ENCODE peak calls at places on chromosomes 3 and 15, in six cellular contexts. U, B, W, O, I and L are unnamed samples. For H3K9me3, the result is how much of the 10 kb centered on the place peaks cover.

GRCh38 chr3:131846296-131846924 is 188.4 kb downstream of the CPNE4 start:
- DNase-seq in U (no peak), B (no peak), W (no peak), O (no peak), I (no peak), L (no peak)

GRCh38 chr3:133756716-133757694 is 10.8 kb downstream of the TF start:
- DNase-seq in U (no peak), B (no peak), W (no peak), O (no peak), I (no peak), L (no peak)

GRCh38 chr15:86555939-86556725 is 476.5 kb downstream of the AGBL1 start:
- DNase-seq in U (peak), B (no peak), W (no peak), O (no peak), I (peak), L (no peak)

GRCh38 chr3:187398955-187399354 is 30.8 kb downstream of the RTP4 start:
- DNase-seq in U (no peak), B (no peak), W (no peak), O (no peak), I (no peak), L (no peak)

GRCh38 chr3:93969443-93969842 is 4.3 kb downstream of the PROS1 start:
- DNase-seq in U (peak), B (no peak), W (no peak), O (no peak), I (no peak), L (no peak)

GRCh38 chr3:197595470-197596185 is 39.9 kb upstream of the BDH1 start:
- DNase-seq in U (no peak), B (no peak), W (no peak), O (no peak), I (no peak), L (no peak)

GRCh38 chr3:127697531-127698240 is 24.9 kb downstream of the ABTB1 start:
- DNase-seq in U (peak), B (peak), W (peak), O (peak), I (peak), L (peak)

GRCh38 chr3:116165190-116165589 is 280.1 kb downstream of the LSAMP start:
- DNase-seq in U (no peak), B (no peak), W (no peak), O (no peak), I (no peak), L (no peak)

GRCh38 chr15:94607176-94607654 is 375.9 kb downstream of the MCTP2 start:
- DNase-seq in U (no peak), B (no peak), W (no peak), O (no peak), I (no peak), L (peak)

GRCh38 chr3:159850481-159850880 is 138.2 kb upstream of the IL12A start:
- DNase-seq in U (no peak), B (no peak), W (no peak), O (no peak), I (no peak), L (no peak)

GRCh38 chr3:112097378-112097777 is 11.2 kb downstream of the C3orf52 start:
- DNase-seq in U (peak), B (peak), W (no peak), O (no peak), I (peak), L (no peak)

GRCh38 chr15:42094512-42094963 is at the start of gene PLA2G4D:
- DNase-seq in U (no peak), B (no peak), W (no peak), O (no peak), I (no peak), L (no peak)

GRCh38 chr3:111051354-111051753 is 20.3 kb upstream of the NECTIN3 start:
- DNase-seq in U (no peak), B (no peak), W (no peak), O (no peak), I (no peak), L (no peak)

GRCh38 chr3:51500632-51501131 is 867 bp upstream of the DCAF1 start:
- DNase-seq in U (no peak), B (no peak), W (no peak), O (no peak), I (no peak), L (peak)

GRCh38 chr3:170220871-170221270 is 1.4 kb upstream of the PRKCI start:
- DNase-seq in U (no peak), B (no peak), W (no peak), O (no peak), I (no peak), L (no peak)

GRCh38 chr3:136893848-136894443 is 31.9 kb downstream of the NCK1 start:
- DNase-seq in U (peak), B (peak), W (no peak), O (no peak), I (peak), L (no peak)

GRCh38 chr15:31975446-31976229 is 54.7 kb upstream of the CHRNA7 start:
- DNase-seq in U (peak), B (no peak), W (no peak), O (no peak), I (no peak), L (no peak)

GRCh38 chr3:107220538-107220937 is 156.7 kb upstream of the CCDC54 start:
- DNase-seq in U (no peak), B (no peak), W (no peak), O (no peak), I (no peak), L (no peak)

GRCh38 chr3:14280326-14280725 is 101.7 kb downstream of the LSM3 start:
- DNase-seq in U (no peak), B (no peak), W (no peak), O (no peak), I (no peak), L (no peak)

GRCh38 chr15:68631621-68632051 is 52.8 kb downstream of the CORO2B start:
- DNase-seq in U (no peak), B (no peak), W (no peak), O (no peak), I (no peak), L (no peak)

GRCh38 chr15:96076350-96076749 is 254.2 kb upstream of the NR2F2 start:
- DNase-seq in U (no peak), B (no peak), W (no peak), O (no peak), I (no peak), L (no peak)

GRCh38 chr3:9402410-9403228 is 5.2 kb downstream of the SETD5 start:
- DNase-seq in U (peak), B (no peak), W (no peak), O (no peak), I (peak), L (no peak)

GRCh38 chr3:61912158-61912557 is 350.8 kb downstream of the PTPRG start:
- DNase-seq in U (no peak), B (no peak), W (no peak), O (no peak), I (no peak), L (no peak)

GRCh38 chr15:70111203-70112017 is 13.7 kb upstream of the TLE3 start:
- DNase-seq in U (peak), B (peak), W (no peak), O (no peak), I (no peak), L (peak)

GRCh38 chr15:63156708-63157065 is 590 bp downstream of the RPS27L start:
- DNase-seq in U (peak), B (no peak), W (no peak), O (peak), I (peak), L (peak)

GRCh38 chr15:45747426-45747825 is 112.6 kb downstream of the SQOR start:
- DNase-seq in U (no peak), B (no peak), W (no peak), O (no peak), I (no peak), L (no peak)

GRCh38 chr15:34331809-34332208 is 5.8 kb downstream of the SLC12A6 start:
- DNase-seq in U (no peak), B (no peak), W (no peak), O (no peak), I (no peak), L (no peak)

GRCh38 chr3:59374812-59375211 is 325.0 kb upstream of the CFAP20DC start:
- DNase-seq in U (no peak), B (no peak), W (peak), O (peak), I (no peak), L (no peak)

GRCh38 chr3:151290673-151291072 is 12.3 kb upstream of the P2RY14 start:
- DNase-seq in U (peak), B (no peak), W (no peak), O (no peak), I (no peak), L (no peak)

GRCh38 chr3:27657404-27657803 is 64.7 kb downstream of the EOMES start:
- DNase-seq in U (no peak), B (no peak), W (no peak), O (no peak), I (no peak), L (no peak)

GRCh38 chr3:40387895-40388254 is 891 bp downstream of the ENTPD3 start:
- DNase-seq in U (no peak), B (no peak), W (no peak), O (no peak), I (no peak), L (no peak)
- H3K4me3 ChIP-seq in U (no peak), B (no peak), W (no peak), O (no peak), I (no peak), L (no peak)

GRCh38 chr3:189557824-189558223 is 73.4 kb upstream of the TP63 start:
- DNase-seq in U (no peak), B (no peak), W (no peak), O (no peak), I (no peak), L (no peak)

GRCh38 chr3:189551007-189551406 is 80.2 kb upstream of the TP63 start:
- DNase-seq in U (no peak), B (no peak), W (no peak), O (no peak), I (no peak), L (no peak)

GRCh38 chr3:189555558-189555881 is 75.7 kb upstream of the TP63 start:
- DNase-seq in U (no peak), B (no peak), W (no peak), O (no peak), I (no peak), L (no peak)

DNA sequence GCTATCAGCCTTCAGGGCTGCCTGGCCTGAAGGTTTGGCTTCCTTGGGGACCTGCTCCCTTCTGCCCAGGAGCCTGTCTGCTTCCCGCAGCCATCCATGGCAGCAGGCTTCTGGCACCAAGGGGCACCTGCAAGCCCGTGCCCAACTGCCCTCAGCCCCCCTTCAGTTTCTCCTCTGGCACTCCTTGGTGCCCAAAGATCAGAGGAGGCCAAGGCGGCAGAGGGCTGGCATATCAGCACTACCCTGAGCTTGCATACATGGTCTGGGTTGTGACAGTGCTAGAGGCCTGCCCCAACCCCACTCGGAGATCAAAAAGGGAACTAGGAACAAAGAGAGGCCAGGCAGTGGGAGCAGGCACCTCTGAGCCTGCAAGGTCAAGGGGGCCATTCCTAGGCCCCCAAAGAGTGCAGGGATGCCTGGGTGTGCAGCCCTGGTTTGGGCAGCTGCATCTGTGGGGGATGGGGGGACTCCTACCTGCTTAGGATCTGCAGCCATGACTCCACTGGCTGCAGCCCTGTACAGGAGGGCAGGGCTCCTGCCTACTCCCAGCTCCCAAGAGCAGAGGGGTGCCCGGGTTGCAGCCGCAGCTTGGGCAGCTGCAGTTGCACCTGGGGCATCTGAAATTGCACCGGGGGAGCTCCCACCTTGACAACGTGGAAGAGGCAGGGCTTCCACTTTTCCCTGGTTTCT is 76.2 kb upstream of the TP63 start:
- DNase-seq in U (no peak), B (no peak), W (no peak), O (no peak), I (no peak), L (no peak)
- H3K9me3 ChIP-seq in U (under half), B (under half), W (under half), O (under half), I (under half), L (under half)

DNA sequence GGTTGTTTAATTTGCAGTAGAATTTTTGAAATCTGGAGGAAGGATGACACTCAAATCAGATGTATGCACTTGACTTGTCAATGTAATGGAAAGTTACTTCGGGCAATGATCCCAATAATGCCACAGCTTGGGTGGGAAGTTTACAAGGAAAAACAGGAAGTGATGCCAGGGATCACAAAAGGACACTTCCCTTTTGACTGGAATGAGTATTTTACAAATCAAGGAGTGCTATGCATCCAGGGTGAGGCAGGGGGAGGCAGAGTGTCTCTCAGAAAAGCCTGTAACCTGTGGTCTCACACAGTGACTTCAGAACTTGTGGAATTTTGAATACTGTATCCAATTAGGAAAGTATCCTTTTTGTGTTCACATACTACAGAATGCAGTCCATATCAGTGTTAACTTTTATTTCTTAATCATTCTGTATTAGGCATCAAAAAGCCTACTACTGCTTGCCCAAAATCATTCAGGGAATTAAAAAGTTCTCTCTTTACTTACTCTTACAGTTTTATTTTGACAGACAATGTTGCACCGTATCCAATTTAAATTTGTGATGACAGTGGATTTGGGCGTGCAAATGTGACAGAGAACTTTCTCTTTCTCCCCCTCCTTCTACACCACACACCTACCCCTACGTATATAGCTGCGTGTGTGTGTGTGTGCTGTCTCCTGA is 445.1 kb downstream of the MECOM start:
- DNase-seq in U (peak), B (no peak), W (no peak), O (peak), I (peak), L (peak)
- TF ChIP-seq CTCF in U (no peak), B (peak), W (peak), O (peak), I (peak), L (peak)

GRCh38 chr3:52998781-52999509 is 46.9 kb downstream of the SFMBT1 start:
- DNase-seq in U (peak), B (no peak), W (no peak), O (no peak), I (no peak), L (no peak)
- H3K4me3 ChIP-seq in U (no peak), B (no peak), W (no peak), O (no peak), I (no peak), L (no peak)

GRCh38 chr15:60583946-60584345 is 105.0 kb upstream of the ICE2 start:
- DNase-seq in U (peak), B (no peak), W (no peak), O (peak), I (peak), L (no peak)
- H3K9me3 ChIP-seq in U (under half), B (under half), W (under half), O (under half), I (under half), L (under half)

DNA sequence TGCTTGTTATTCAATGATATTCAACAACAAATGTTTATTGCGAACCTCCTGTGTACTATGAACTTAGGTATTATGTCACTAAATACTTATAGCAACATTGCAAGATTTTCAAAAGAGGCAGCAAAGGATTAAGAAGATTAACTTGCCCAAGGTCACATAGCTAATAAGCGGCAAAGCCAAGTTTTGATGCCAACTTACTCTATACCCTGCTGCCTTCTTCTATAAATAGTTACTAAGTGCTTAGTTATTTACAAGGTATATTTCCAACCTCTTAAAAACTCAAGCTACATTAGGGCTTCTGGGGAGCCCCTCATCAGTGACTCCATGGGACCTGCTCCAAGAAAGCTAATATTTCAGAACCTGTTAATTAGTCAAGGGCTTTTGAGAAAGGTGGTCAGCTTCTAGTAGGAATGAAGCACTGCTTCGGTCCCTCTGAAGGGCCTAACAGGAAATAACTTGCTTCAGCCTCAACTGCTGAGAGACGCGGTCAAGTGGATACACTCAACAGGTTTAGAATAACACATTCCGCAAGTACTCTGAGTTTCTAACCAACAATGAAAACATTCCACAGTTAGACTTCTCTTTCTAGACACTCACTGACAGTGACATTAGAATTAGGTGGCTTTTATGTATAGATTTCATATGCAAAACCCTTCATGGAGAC is 125.5 kb downstream of the DGKG start:
- DNase-seq in U (no peak), B (no peak), W (no peak), O (no peak), I (no peak), L (no peak)
- TF ChIP-seq CTCF in U (no peak), B (no peak), W (no peak), O (no peak), I (no peak), L (no peak)

GRCh38 chr3:13111173-13111873 is 38.1 kb upstream of the IQSEC1 start:
- DNase-seq in U (no peak), B (no peak), W (no peak), O (peak), I (no peak), L (no peak)
- H3K4me3 ChIP-seq in U (no peak), B (no peak), W (no peak), O (peak), I (no peak), L (no peak)

DNA sequence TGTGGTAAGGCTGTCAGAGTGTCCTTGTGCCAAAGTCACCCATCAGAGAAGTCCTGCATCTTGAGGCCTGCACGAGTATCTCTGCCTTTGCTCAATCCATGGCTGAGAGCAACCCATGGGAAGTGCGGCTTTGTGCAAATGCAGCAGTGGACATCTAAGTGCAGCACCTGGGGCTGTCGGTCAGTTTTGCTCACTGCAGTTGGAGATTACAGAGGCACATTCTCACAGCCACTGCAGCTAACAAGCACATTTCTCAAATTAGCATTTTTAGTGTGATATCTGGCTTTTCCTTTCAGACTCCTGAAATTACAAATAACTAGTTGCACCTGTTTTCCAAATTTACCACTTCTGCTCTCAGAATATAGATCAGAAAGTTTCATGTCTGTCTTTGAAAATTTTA is 81.5 kb upstream of the DAZL start:
- DNase-seq in U (no peak), B (no peak), W (no peak), O (no peak), I (no peak), L (no peak)
- H3K9me3 ChIP-seq in U (under half), B (under half), W (under half), O (under half), I (under half), L (under half)